ENCODE peak calls at places on chromosomes 16 and 17, in ten cellular contexts. N is thoracic aorta, C is BJ, U is Peyer's patch, Y is fibroblast of lung, L is colonic mucosa, D is lower lobe of right lung, G is endothelial cell, B is IMR-90, F is HFF-Myc. V is an unnamed sample.

GRCh38 chr17:38584350-38584925 is 21.3 kb downstream of the SRCIN1 start:
- DNase-seq in N (no peak), C (no peak), U (peak), Y (peak), L (peak), D (peak), G (peak), B (peak), F (no peak), V (no peak)

GRCh38 chr16:30585022-30585399 is 486 bp downstream of the ZNF785 start:
- DNase-seq in N (no peak), C (no peak), U (peak), Y (peak), L (no peak), D (peak), G (peak), B (no peak), F (no peak), V (no peak)

GRCh38 chr17:39239640-39240314 is 14.0 kb upstream of the STAC2 start:
- DNase-seq in N (no peak), C (no peak), U (peak), Y (no peak), L (peak), D (peak), G (peak), B (no peak), F (no peak), V (no peak)

GRCh38 chr16:85506358-85506911 is 106.7 kb upstream of the GSE1 start:
- DNase-seq in N (no peak), C (no peak), U (no peak), Y (no peak), L (no peak), D (no peak), G (no peak), B (no peak), F (no peak), V (no peak)

GRCh38 chr17:70848785-70849184 is 679.5 kb downstream of the KCNJ2 start:
- DNase-seq in N (no peak), C (peak), U (no peak), Y (peak), L (no peak), D (no peak), G (no peak), B (peak), F (no peak), V (peak)

GRCh38 chr17:74450231-74450630 is 16.2 kb upstream of the CD300A start:
- DNase-seq in N (no peak), C (no peak), U (no peak), Y (no peak), L (no peak), D (no peak), G (no peak), B (no peak), F (no peak), V (no peak)

GRCh38 chr17:17823433-17824118 is 13.2 kb downstream of the SREBF1 start:
- DNase-seq in N (peak), C (no peak), U (peak), Y (peak), L (peak), D (peak), G (peak), B (peak), F (no peak), V (peak)

GRCh38 chr16:75021410-75021809 is 22.6 kb downstream of the ZNRF1 start:
- DNase-seq in N (no peak), C (no peak), U (no peak), Y (no peak), L (no peak), D (no peak), G (no peak), B (no peak), F (no peak), V (no peak)

GRCh38 chr16:54282202-54282922 is 4.2 kb downstream of the IRX3 start:
- DNase-seq in N (no peak), C (no peak), U (peak), Y (peak), L (peak), D (peak), G (peak), B (no peak), F (no peak), V (no peak)

GRCh38 chr16:66030036-66030435 is 336.5 kb upstream of the CDH5 start:
- DNase-seq in N (no peak), C (no peak), U (peak), Y (peak), L (no peak), D (no peak), G (no peak), B (peak), F (peak), V (peak)

GRCh38 chr16:73743665-73744496 is 552.7 kb upstream of the PSMD7 start:
- DNase-seq in N (no peak), C (no peak), U (no peak), Y (no peak), L (peak), D (no peak), G (peak), B (no peak), F (no peak), V (no peak)

GRCh38 chr16:47463771-47464624 is 2.9 kb downstream of the PHKB start:
- DNase-seq in N (no peak), C (no peak), U (no peak), Y (no peak), L (no peak), D (no peak), G (no peak), B (no peak), F (no peak), V (no peak)

GRCh38 chr16:67157892-67158635 is 1.6 kb downstream of the TRADD start:
- DNase-seq in N (no peak), C (no peak), U (no peak), Y (no peak), L (no peak), D (no peak), G (no peak), B (no peak), F (no peak), V (no peak)

GRCh38 chr17:61522088-61522487 is 68.9 kb downstream of the NACA2 start:
- DNase-seq in N (no peak), C (no peak), U (no peak), Y (no peak), L (no peak), D (no peak), G (no peak), B (no peak), F (no peak), V (no peak)

GRCh38 chr16:15949210-15950166 is at the start of gene ABCC1:
- DNase-seq in N (no peak), C (no peak), U (peak), Y (peak), L (peak), D (peak), G (peak), B (no peak), F (no peak), V (no peak)

GRCh38 chr16:22660441-22661160 is 149.9 kb downstream of the NPIPB5 start:
- DNase-seq in N (no peak), C (no peak), U (no peak), Y (no peak), L (no peak), D (no peak), G (no peak), B (no peak), F (no peak), V (no peak)

GRCh38 chr17:5100832-5101231 is 10.8 kb downstream of the ZNF232 start:
- DNase-seq in N (no peak), C (no peak), U (no peak), Y (no peak), L (no peak), D (no peak), G (no peak), B (no peak), F (no peak), V (no peak)

GRCh38 chr17:41522301-41523224 is 3.9 kb upstream of the KRT15 start:
- DNase-seq in N (no peak), C (no peak), U (peak), Y (no peak), L (peak), D (no peak), G (no peak), B (no peak), F (no peak), V (no peak)

GRCh38 chr16:49491736-49492089 is 118.1 kb downstream of the C16orf78 start:
- DNase-seq in N (no peak), C (no peak), U (no peak), Y (peak), L (no peak), D (peak), G (peak), B (no peak), F (no peak), V (no peak)

GRCh38 chr16:49491111-49491670 is 117.6 kb downstream of the C16orf78 start:
- DNase-seq in N (no peak), C (no peak), U (no peak), Y (no peak), L (no peak), D (peak), G (no peak), B (no peak), F (no peak), V (no peak)

GRCh38 chr16:49493836-49494235 is 120.2 kb downstream of the C16orf78 start:
- DNase-seq in N (no peak), C (no peak), U (peak), Y (no peak), L (no peak), D (peak), G (no peak), B (no peak), F (no peak), V (no peak)

GRCh38 chr16:49492896-49493620 is 119.5 kb downstream of the C16orf78 start:
- DNase-seq in N (no peak), C (no peak), U (peak), Y (no peak), L (no peak), D (peak), G (no peak), B (no peak), F (no peak), V (no peak)

GRCh38 chr16:49492090-49492801 is 118.6 kb downstream of the C16orf78 start:
- DNase-seq in N (no peak), C (no peak), U (peak), Y (peak), L (no peak), D (peak), G (peak), B (no peak), F (no peak), V (no peak)
- TF ChIP-seq CTCF in N (peak), C (peak), U (peak), Y (peak), L (peak), D (peak), G (peak), B (peak), F (peak), V (peak)

GRCh38 chr17:79838541-79839274 is 532 bp downstream of the CBX4 start:
- DNase-seq in N (no peak), C (no peak), U (peak), Y (peak), L (peak), D (peak), G (peak), B (peak), F (no peak), V (peak)

GRCh38 chr17:79837888-79838540 is 1.2 kb downstream of the CBX4 start:
- DNase-seq in N (no peak), C (no peak), U (no peak), Y (no peak), L (peak), D (no peak), G (no peak), B (no peak), F (no peak), V (peak)

GRCh38 chr17:79835953-79836951 is 3.0 kb downstream of the CBX4 start:
- DNase-seq in N (no peak), C (no peak), U (peak), Y (no peak), L (peak), D (peak), G (no peak), B (peak), F (no peak), V (no peak)

GRCh38 chr17:79835470-79835899 is 3.8 kb downstream of the CBX4 start:
- DNase-seq in N (no peak), C (no peak), U (no peak), Y (no peak), L (peak), D (peak), G (no peak), B (no peak), F (no peak), V (no peak)

DNA sequence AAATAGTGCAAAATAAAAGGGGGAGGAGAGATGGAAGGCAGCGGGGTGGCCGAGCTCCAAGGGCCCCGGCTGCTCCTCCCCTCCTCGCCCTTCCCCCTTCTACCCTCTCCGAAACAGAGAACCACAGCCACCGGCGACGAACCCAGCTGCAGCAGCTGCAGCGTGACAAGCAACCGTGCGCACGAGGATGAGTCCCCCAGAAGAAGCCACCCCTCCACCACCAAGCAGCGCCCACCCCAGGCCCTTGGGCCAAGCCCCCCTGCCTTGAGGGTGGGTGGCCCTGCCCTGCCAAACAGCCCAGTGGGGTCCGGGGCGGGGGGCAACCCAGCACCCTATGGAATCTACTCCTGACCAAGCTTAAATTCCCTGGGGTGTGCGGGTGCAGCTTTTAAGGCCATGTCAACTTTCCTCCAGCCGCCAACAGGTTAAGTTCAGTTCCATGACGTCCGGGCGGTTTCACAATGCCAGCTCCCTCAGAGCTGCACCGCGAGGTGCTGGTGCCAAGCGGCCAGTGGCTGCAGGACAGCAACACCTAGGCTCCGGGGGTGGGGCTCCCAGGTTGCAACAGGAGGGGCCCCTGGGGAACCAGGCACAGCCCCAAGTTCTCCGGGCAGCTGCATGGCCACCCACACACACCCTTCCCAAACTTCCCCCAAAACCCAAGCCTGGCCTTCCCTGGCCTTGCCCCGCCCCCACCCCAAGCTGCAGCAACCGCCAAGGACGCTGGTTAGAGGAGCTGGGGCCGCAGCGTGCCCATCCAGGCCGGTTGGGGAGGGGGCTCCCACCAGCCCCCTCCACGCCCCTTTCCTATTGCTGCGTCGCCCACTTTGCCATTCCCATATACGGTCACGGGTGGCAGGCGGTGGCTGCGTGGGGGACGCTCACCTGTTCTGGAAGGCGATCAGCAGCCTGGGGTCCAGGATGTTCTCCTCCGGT is 2.0 kb downstream of the CBX4 start:
- DNase-seq in N (no peak), C (no peak), U (peak), Y (peak), L (peak), D (peak), G (no peak), B (peak), F (no peak), V (peak)
- TF ChIP-seq CTCF in N (no peak), C (peak), U (no peak), Y (peak), L (no peak), D (peak), G (no peak), B (no peak), F (no peak), V (no peak)

DNA sequence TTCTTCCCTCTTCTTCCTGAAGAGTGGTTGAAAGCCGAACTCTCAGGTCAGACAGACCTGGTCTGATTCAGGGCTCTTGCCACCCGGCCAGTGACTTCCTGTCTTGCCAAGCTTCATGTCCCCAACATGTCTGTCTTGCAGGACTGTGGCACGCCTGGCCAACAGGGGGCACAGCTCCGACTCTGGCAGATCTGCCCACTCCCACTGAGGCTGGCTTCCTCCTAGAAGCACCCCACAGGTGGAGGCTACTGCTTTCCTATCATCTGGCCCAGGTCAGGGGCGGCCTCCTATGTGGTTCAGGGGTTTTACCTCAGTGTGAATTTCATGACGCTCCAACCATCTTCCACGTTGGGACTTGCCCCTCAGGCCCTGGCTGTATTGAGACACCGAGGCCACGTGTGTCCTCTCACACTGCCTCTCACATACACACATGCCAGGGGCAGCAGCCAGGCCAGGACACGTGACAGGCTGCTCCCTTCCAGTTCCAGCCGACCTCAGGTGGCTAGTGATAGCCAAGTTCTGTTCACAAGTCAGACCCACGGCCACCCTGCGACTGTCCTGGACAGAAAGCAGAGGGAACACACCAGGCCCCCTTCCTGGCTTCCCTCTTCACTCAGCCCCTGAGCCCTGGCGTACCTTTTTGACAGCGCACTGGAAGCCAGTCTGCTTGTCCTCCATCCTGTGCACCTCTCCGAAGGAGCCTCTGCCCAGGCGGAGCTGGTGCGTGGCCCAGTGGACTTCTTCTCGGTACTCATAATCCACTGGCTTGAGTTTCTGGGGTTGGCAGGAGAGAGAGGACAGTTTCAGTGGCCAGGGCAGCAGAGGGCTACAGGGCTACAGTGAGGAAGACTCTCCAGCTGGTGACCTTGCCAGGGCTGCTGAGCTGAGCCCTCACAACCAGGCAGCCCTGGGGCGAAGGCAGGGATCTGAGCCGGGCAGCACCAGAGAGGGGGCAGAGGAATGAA is 22.6 kb upstream of the SPATA32 start:
- DNase-seq in N (no peak), C (no peak), U (peak), Y (no peak), L (no peak), D (no peak), G (peak), B (no peak), F (no peak), V (no peak)
- TF ChIP-seq CTCF in N (no peak), C (peak), U (peak), Y (peak), L (no peak), D (peak), G (peak), B (peak), F (peak), V (peak)

GRCh38 chr16:62064173-62064572 is 27.9 kb upstream of the CDH8 start:
- DNase-seq in N (no peak), C (no peak), U (no peak), Y (no peak), L (no peak), D (no peak), G (no peak), B (no peak), F (no peak), V (no peak)

GRCh38 chr16:62067182-62067581 is 30.9 kb upstream of the CDH8 start:
- DNase-seq in N (no peak), C (no peak), U (no peak), Y (no peak), L (no peak), D (no peak), G (no peak), B (no peak), F (no peak), V (no peak)

GRCh38 chr16:62067981-62068380 is 31.7 kb upstream of the CDH8 start:
- DNase-seq in N (no peak), C (no peak), U (no peak), Y (no peak), L (no peak), D (no peak), G (no peak), B (no peak), F (no peak), V (no peak)

GRCh38 chr16:62066747-62067146 is 30.5 kb upstream of the CDH8 start:
- DNase-seq in N (no peak), C (no peak), U (no peak), Y (no peak), L (no peak), D (no peak), G (no peak), B (no peak), F (no peak), V (no peak)

GRCh38 chr16:62068747-62069146 is 32.5 kb upstream of the CDH8 start:
- DNase-seq in N (no peak), C (no peak), U (no peak), Y (no peak), L (no peak), D (no peak), G (no peak), B (no peak), F (no peak), V (no peak)
- TF ChIP-seq CTCF in N (no peak), C (peak), U (no peak), Y (no peak), L (no peak), D (no peak), G (peak), B (no peak), F (peak), V (no peak)

GRCh38 chr17:50955160-50955559 is 89.0 kb upstream of the TOB1 start:
- DNase-seq in N (no peak), C (no peak), U (peak), Y (no peak), L (no peak), D (no peak), G (no peak), B (no peak), F (no peak), V (no peak)

GRCh38 chr17:50957600-50958575 is 91.7 kb upstream of the TOB1 start:
- DNase-seq in N (no peak), C (no peak), U (no peak), Y (no peak), L (no peak), D (no peak), G (no peak), B (no peak), F (no peak), V (no peak)

GRCh38 chr17:50955667-50956120 is 89.5 kb upstream of the TOB1 start:
- DNase-seq in N (no peak), C (no peak), U (no peak), Y (no peak), L (no peak), D (no peak), G (no peak), B (no peak), F (no peak), V (no peak)

GRCh38 chr17:50956409-50956749 is 90.2 kb upstream of the TOB1 start:
- DNase-seq in N (no peak), C (no peak), U (no peak), Y (no peak), L (no peak), D (no peak), G (no peak), B (no peak), F (no peak), V (no peak)

DNA sequence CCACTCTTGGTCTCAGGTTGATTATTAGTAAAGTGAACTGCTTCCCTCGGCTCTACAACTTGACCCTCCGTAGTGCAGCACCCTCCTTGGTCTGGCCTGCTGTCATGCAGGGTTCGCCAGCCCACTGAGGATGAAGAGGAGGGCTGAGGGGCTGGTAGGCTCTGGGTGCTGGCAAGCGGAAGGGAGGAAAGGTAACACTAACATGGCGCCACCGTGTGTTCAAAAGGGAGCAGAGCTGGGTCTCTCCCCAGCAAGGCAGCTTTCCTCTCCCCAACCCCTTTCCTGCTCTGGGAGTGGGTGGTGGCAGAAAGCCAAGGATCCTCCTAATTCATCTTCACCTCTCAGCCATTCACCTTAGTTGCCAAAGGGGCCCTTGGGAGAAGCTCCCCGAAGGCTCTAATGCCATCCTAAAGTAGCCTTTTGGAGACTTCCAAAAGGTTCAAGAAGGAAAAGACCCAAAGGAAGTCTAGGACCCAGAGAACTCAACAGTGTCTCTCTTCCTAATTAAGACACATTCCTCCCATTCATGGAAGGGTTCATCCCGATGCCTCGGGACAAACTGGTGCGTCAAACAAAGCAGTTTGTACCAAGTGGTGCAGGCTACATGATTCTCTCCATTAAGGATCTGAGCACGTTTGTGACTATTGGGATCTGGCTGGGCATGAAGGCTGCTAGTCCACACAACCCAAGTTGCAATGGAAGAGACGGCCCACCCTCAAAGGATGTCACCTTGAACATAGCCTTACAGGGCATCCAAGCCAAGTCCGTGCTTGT is 90.8 kb upstream of the TOB1 start:
- DNase-seq in N (no peak), C (no peak), U (peak), Y (peak), L (peak), D (peak), G (peak), B (peak), F (no peak), V (peak)
- TF ChIP-seq CTCF in N (peak), C (peak), U (peak), Y (peak), L (peak), D (peak), G (peak), B (peak), F (peak), V (peak)

GRCh38 chr17:80755650-80756405 is 211.2 kb downstream of the RPTOR start:
- DNase-seq in N (no peak), C (no peak), U (no peak), Y (no peak), L (no peak), D (no peak), G (no peak), B (no peak), F (no peak), V (no peak)
- TF ChIP-seq CTCF in N (no peak), C (peak), U (no peak), Y (peak), L (no peak), D (no peak), G (peak), B (peak), F (peak), V (peak)

V was measured in astrocyte.